ENCODE peak calls at places on chromosomes 12 and 14, in ten cellular contexts. W is cardiac muscle cell, Q is heart right ventricle, Y is tibial artery, J is thoracic aorta, N is suprapubic skin, X is right lobe of liver, Z is spleen, D is Panc1, I is esophagus squamous epithelium. M is an unnamed sample. For H3K4me1, the result is how much of the 10 kb centered on the place peaks cover.

GRCh38 chr14:92770454-92770853 is 22.0 kb upstream of the LGMN start:
- DNase-seq in W (no peak), Q (no peak), Y (no peak), J (no peak), N (no peak), X (no peak), Z (no peak), D (no peak), I (no peak), M (no peak)

GRCh38 chr14:61462566-61463195 is 141.3 kb downstream of the PRKCH start:
- DNase-seq in W (peak), Q (no peak), Y (no peak), J (no peak), N (no peak), X (no peak), Z (no peak), D (no peak), I (no peak), M (no peak)

GRCh38 chr12:57215668-57216013 is 953 bp upstream of the NXPH4 start:
- DNase-seq in W (no peak), Q (no peak), Y (no peak), J (no peak), N (no peak), X (no peak), Z (no peak), D (no peak), I (no peak), M (no peak)

GRCh38 chr14:35390577-35391387 is 13.8 kb downstream of the NFKBIA start:
- DNase-seq in W (no peak), Q (no peak), Y (no peak), J (no peak), N (no peak), X (no peak), Z (no peak), D (no peak), I (no peak), M (no peak)

GRCh38 chr12:92363295-92364146 is 217.9 kb upstream of the BTG1 start:
- DNase-seq in W (peak), Q (peak), Y (peak), J (no peak), N (no peak), X (peak), Z (peak), D (no peak), I (no peak), M (peak)

GRCh38 chr14:100063314-100063941 is 1.8 kb upstream of the EVL start:
- DNase-seq in W (no peak), Q (no peak), Y (no peak), J (no peak), N (no peak), X (no peak), Z (no peak), D (no peak), I (no peak), M (no peak)

GRCh38 chr14:71498151-71498734 is 434.0 kb upstream of the RGS6 start:
- DNase-seq in W (no peak), Q (no peak), Y (no peak), J (no peak), N (no peak), X (no peak), Z (no peak), D (no peak), I (no peak), M (no peak)

GRCh38 chr14:27384124-27384523 is 786.3 kb upstream of the NOVA1 start:
- DNase-seq in W (no peak), Q (no peak), Y (no peak), J (no peak), N (no peak), X (peak), Z (no peak), D (no peak), I (no peak), M (peak)

GRCh38 chr14:40697221-40697620 is 909.5 kb upstream of the LRFN5 start:
- DNase-seq in W (no peak), Q (no peak), Y (no peak), J (no peak), N (no peak), X (no peak), Z (no peak), D (no peak), I (no peak), M (no peak)

GRCh38 chr14:65101631-65102440 is 481 bp downstream of the MAX start:
- DNase-seq in W (no peak), Q (peak), Y (peak), J (no peak), N (no peak), X (peak), Z (peak), D (no peak), I (no peak), M (peak)

GRCh38 chr12:130301577-130301976 is 36.1 kb upstream of the PIWIL1 start:
- DNase-seq in W (no peak), Q (no peak), Y (no peak), J (no peak), N (no peak), X (no peak), Z (no peak), D (no peak), I (no peak), M (no peak)

GRCh38 chr12:94969424-94969823 is 34.1 kb downstream of the NDUFA12 start:
- DNase-seq in W (no peak), Q (no peak), Y (no peak), J (no peak), N (no peak), X (no peak), Z (no peak), D (no peak), I (no peak), M (no peak)

GRCh38 chr12:124765571-124766489 is 97.8 kb downstream of the SCARB1 start:
- DNase-seq in W (peak), Q (no peak), Y (no peak), J (no peak), N (no peak), X (no peak), Z (no peak), D (no peak), I (no peak), M (no peak)

GRCh38 chr14:106691601-106692291 is 1165.4 kb downstream of the TMEM121 start:
- DNase-seq in W (no peak), Q (peak), Y (no peak), J (no peak), N (no peak), X (peak), Z (peak), D (peak), I (no peak), M (peak)

GRCh38 chr14:23381017-23381375 is 4.2 kb downstream of the CMTM5 start:
- DNase-seq in W (no peak), Q (no peak), Y (no peak), J (no peak), N (no peak), X (no peak), Z (no peak), D (no peak), I (no peak), M (peak)

GRCh38 chr14:39781466-39781865 is 349.2 kb upstream of the FBXO33 start:
- DNase-seq in W (no peak), Q (no peak), Y (no peak), J (no peak), N (no peak), X (no peak), Z (no peak), D (no peak), I (no peak), M (no peak)

GRCh38 chr14:61470261-61470953 is 149.0 kb downstream of the PRKCH start:
- DNase-seq in W (peak), Q (peak), Y (peak), J (no peak), N (no peak), X (no peak), Z (no peak), D (no peak), I (no peak), M (no peak)

GRCh38 chr14:64762044-64763034 is 58.1 kb downstream of the PLEKHG3 start:
- DNase-seq in W (peak), Q (peak), Y (peak), J (no peak), N (no peak), X (peak), Z (peak), D (no peak), I (no peak), M (peak)

GRCh38 chr12:75099215-75099614 is 110.4 kb downstream of the KCNC2 start:
- DNase-seq in W (no peak), Q (no peak), Y (no peak), J (no peak), N (no peak), X (no peak), Z (no peak), D (no peak), I (no peak), M (no peak)

GRCh38 chr14:93543766-93544165 is 113.0 kb downstream of the UNC79 start:
- DNase-seq in W (peak), Q (no peak), Y (no peak), J (no peak), N (no peak), X (no peak), Z (no peak), D (no peak), I (no peak), M (no peak)

GRCh38 chr12:103401421-103401820 is 94.3 kb downstream of the C12orf42 start:
- DNase-seq in W (no peak), Q (no peak), Y (no peak), J (no peak), N (no peak), X (no peak), Z (no peak), D (no peak), I (no peak), M (no peak)

GRCh38 chr12:123788541-123788940 is 26.4 kb downstream of the DNAH10 start:
- DNase-seq in W (no peak), Q (no peak), Y (no peak), J (no peak), N (no peak), X (no peak), Z (no peak), D (no peak), I (no peak), M (no peak)

GRCh38 chr14:106872619-106873446 is 1346.5 kb downstream of the TMEM121 start:
- DNase-seq in W (no peak), Q (peak), Y (no peak), J (no peak), N (no peak), X (peak), Z (peak), D (no peak), I (no peak), M (peak)

GRCh38 chr12:124837958-124838803 is 25.5 kb downstream of the SCARB1 start:
- DNase-seq in W (peak), Q (peak), Y (peak), J (peak), N (no peak), X (peak), Z (peak), D (peak), I (no peak), M (no peak)

GRCh38 chr14:91805659-91806058 is 61.7 kb downstream of the TC2N start:
- DNase-seq in W (no peak), Q (no peak), Y (no peak), J (no peak), N (no peak), X (no peak), Z (no peak), D (no peak), I (no peak), M (no peak)

GRCh38 chr12:123270380-123271181 is 1.1 kb downstream of the CDK2AP1 start:
- DNase-seq in W (peak), Q (peak), Y (no peak), J (no peak), N (no peak), X (peak), Z (peak), D (no peak), I (no peak), M (peak)

GRCh38 chr12:319116-319515 is 56.5 kb upstream of the SLC6A13 start:
- DNase-seq in W (peak), Q (no peak), Y (no peak), J (no peak), N (no peak), X (no peak), Z (no peak), D (no peak), I (no peak), M (no peak)

GRCh38 chr12:325886-326285 is 63.2 kb downstream of the KDM5A start:
- DNase-seq in W (no peak), Q (no peak), Y (no peak), J (no peak), N (no peak), X (no peak), Z (no peak), D (no peak), I (no peak), M (no peak)

GRCh38 chr12:323507-323906 is 60.9 kb upstream of the SLC6A13 start:
- DNase-seq in W (no peak), Q (no peak), Y (no peak), J (no peak), N (no peak), X (no peak), Z (no peak), D (no peak), I (no peak), M (no peak)

DNA sequence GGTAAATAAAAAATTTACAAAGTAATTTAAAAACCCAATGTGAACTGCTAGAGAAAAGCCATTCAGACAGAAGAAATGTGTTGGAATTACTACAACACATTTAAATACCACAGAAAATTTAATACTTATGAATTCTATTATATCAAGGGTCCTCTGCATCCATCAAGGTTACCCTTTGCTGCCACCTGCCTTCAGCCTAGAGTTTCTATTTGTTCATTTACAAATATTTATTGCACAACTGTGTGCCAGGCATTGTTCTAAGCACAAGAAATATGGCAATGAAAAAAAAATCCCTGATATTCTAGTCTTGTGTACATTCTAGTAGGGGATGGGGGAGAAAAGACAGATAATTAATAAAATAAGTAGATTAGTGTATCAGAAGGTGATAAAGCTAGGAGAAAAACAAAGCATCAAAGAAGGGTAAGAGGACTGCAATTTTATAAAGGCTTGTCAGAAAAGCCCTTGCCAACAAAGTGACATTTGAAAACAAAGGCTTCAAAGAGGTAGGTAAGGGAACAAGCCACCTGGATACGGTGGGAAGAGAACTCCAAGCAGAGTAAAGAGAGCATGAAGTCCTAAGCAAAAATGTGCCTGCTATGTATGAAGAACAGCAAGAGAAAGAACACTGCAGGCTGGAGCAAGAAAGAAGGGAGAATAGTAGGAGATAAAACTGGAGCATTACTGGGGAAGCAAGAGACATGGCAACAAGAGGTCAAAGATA is 59.1 kb upstream of the SLC6A13 start:
- DNase-seq in W (peak), Q (no peak), Y (no peak), J (no peak), N (no peak), X (no peak), Z (no peak), D (no peak), I (no peak), M (no peak)
- H3K4me1 ChIP-seq in W (under half), Q (under half), Y (under half), J (under half), N (under half), X (under half), Z (under half), D (under half), I (under half), M (under half)

GRCh38 chr12:50615534-50616296 is 110.9 kb downstream of the DIP2B start:
- DNase-seq in W (no peak), Q (no peak), Y (no peak), J (no peak), N (no peak), X (no peak), Z (no peak), D (peak), I (no peak), M (no peak)
- H3K4me3 ChIP-seq in W (no peak), Q (no peak), Y (no peak), J (no peak), N (no peak), X (no peak), Z (no peak), D (no peak), I (no peak), M (no peak)

GRCh38 chr12:17593715-17594406 is 496.1 kb downstream of the RERGL start:
- DNase-seq in W (no peak), Q (no peak), Y (no peak), J (no peak), N (no peak), X (no peak), Z (no peak), D (no peak), I (no peak), M (no peak)

GRCh38 chr12:17591113-17591512 is 498.9 kb downstream of the RERGL start:
- DNase-seq in W (no peak), Q (no peak), Y (no peak), J (no peak), N (no peak), X (no peak), Z (no peak), D (no peak), I (no peak), M (no peak)

GRCh38 chr12:17592472-17592871 is 497.5 kb downstream of the RERGL start:
- DNase-seq in W (no peak), Q (no peak), Y (no peak), J (no peak), N (no peak), X (no peak), Z (no peak), D (no peak), I (no peak), M (no peak)

DNA sequence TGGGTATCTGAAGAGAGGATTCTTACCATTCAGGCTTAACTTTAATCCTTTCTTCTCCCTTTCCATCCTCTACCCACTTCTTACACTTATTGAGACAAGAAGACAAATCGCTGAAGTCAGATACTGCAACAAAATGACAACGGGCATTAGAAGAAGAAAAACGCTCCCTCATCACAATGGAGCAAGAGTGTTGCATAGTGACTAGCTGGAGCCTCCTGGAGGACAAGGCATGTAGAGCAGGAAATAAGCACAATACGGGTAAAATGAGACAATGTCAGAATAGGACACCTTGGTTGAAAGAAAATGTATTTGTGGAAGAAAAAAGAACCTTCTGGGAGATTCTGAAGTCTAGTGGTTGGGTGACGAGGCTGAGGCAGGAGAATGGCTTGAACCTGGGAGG is 501.0 kb downstream of the RERGL start:
- DNase-seq in W (no peak), Q (no peak), Y (no peak), J (no peak), N (no peak), X (no peak), Z (no peak), D (peak), I (no peak), M (no peak)
- TF ChIP-seq CTCF in W (no peak), Q (peak), Y (no peak), J (no peak), N (no peak), X (peak), Z (no peak), D (peak), I (no peak), M (peak)

DNA sequence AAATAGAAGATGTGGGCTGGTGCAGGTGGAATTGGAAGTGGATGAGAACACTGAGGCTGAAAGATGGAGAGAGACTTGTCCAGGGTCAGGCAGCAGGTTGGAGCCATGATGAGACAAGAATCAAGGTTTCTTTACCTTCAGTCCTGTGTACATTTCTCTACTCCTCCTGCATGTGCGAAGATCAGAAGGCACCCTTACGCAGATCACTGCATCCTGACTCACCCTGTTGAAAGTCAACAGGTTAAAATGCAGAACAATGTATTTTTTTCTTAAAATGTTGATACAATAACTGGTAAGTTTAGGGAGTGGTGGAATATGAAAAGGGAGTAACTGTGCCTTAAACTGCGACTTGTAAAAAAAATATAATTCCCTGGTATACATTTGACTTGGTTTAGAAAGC is 47.8 kb downstream of the TESPA1 start:
- DNase-seq in W (no peak), Q (no peak), Y (no peak), J (no peak), N (no peak), X (no peak), Z (no peak), D (no peak), I (no peak), M (no peak)
- H3K4me1 ChIP-seq in W (under half), Q (under half), Y (under half), J (under half), N (under half), X (under half), Z (under half), D (under half), I (under half), M (under half)

GRCh38 chr12:112538740-112539139 is 120.0 kb downstream of the PTPN11 start:
- DNase-seq in W (no peak), Q (no peak), Y (no peak), J (no peak), N (no peak), X (no peak), Z (no peak), D (no peak), I (no peak), M (no peak)
- H3K4me3 ChIP-seq in W (no peak), Q (no peak), Y (no peak), J (no peak), N (no peak), X (no peak), Z (no peak), D (no peak), I (no peak), M (no peak)

GRCh38 chr12:108236366-108236765 is 102.7 kb downstream of the CMKLR1 start:
- DNase-seq in W (no peak), Q (no peak), Y (no peak), J (no peak), N (no peak), X (no peak), Z (no peak), D (no peak), I (no peak), M (no peak)

GRCh38 chr12:108235231-108235959 is 103.7 kb downstream of the CMKLR1 start:
- DNase-seq in W (no peak), Q (no peak), Y (no peak), J (no peak), N (no peak), X (no peak), Z (no peak), D (no peak), I (no peak), M (no peak)

GRCh38 chr12:108239378-108239777 is 99.7 kb downstream of the CMKLR1 start:
- DNase-seq in W (no peak), Q (no peak), Y (no peak), J (no peak), N (no peak), X (no peak), Z (no peak), D (no peak), I (no peak), M (no peak)

GRCh38 chr12:108238474-108238873 is 100.6 kb downstream of the CMKLR1 start:
- DNase-seq in W (no peak), Q (no peak), Y (no peak), J (no peak), N (no peak), X (no peak), Z (no peak), D (no peak), I (no peak), M (no peak)

GRCh38 chr12:108237272-108237671 is 101.8 kb downstream of the CMKLR1 start:
- DNase-seq in W (no peak), Q (no peak), Y (no peak), J (no peak), N (no peak), X (no peak), Z (no peak), D (no peak), I (no peak), M (no peak)
- TF ChIP-seq CTCF in W (peak), Q (no peak), Y (no peak), J (no peak), N (no peak), X (no peak), Z (no peak), D (peak), I (no peak), M (no peak)

M was measured in kidney.